ENCODE peak calls at places on chromosomes 7 and 10, in nine cellular contexts. G, W, J, D, X, I, S, R and F are unnamed samples.

GRCh38 chr7:24199978-24200377 is 84.0 kb upstream of the NPY start:
- DNase-seq in S (no peak), G (no peak), D (no peak), X (no peak), W (no peak), I (no peak), R (no peak), J (no peak), F (no peak)

GRCh38 chr10:72260588-72261322 is 13.0 kb upstream of the DDIT4 start:
- DNase-seq in D (peak), J (peak), X (peak), I (peak), G (peak), S (peak), W (peak), R (peak), F (peak)

GRCh38 chr7:154255324-154255723 is 203.1 kb downstream of the DPP6 start:
- DNase-seq in I (no peak), W (no peak), S (no peak), X (no peak), J (no peak), D (no peak), G (no peak), R (no peak), F (no peak)

GRCh38 chr7:42292991-42293521 is 56.0 kb upstream of the GLI3 start:
- DNase-seq in G (peak), X (no peak), D (no peak), J (peak), I (no peak), S (no peak), W (no peak), R (no peak), F (no peak)

GRCh38 chr7:7438851-7439250 is 96.8 kb downstream of the COL28A1 start:
- DNase-seq in R (peak), W (no peak), J (no peak), D (no peak), S (peak), I (no peak), G (no peak), X (no peak), F (peak)

GRCh38 chr10:110008518-110009339 is 945 bp downstream of the ADD3 start:
- DNase-seq in J (peak), I (peak), G (peak), S (no peak), D (peak), X (peak), R (peak), W (peak), F (no peak)

GRCh38 chr7:99894738-99895137 is 17.9 kb upstream of the OR2AE1 start:
- DNase-seq in W (no peak), X (no peak), R (no peak), S (no peak), G (no peak), D (no peak), J (no peak), I (no peak), F (no peak)

GRCh38 chr10:75272896-75273295 is 37.1 kb upstream of the COMTD1 start:
- DNase-seq in R (no peak), D (no peak), I (no peak), S (no peak), G (peak), X (no peak), W (no peak), J (no peak), F (no peak)

GRCh38 chr7:23520582-23520981 is 11.2 kb downstream of the TRA2A start:
- DNase-seq in I (no peak), J (no peak), S (no peak), W (no peak), X (no peak), D (no peak), G (no peak), R (peak), F (no peak)

GRCh38 chr7:30321992-30322637 is 37.7 kb downstream of the ZNRF2 start:
- DNase-seq in J (no peak), G (no peak), D (no peak), W (no peak), I (peak), X (no peak), R (peak), S (no peak), F (peak)

GRCh38 chr10:121608669-121609190 is 10.5 kb upstream of the FGFR2 start:
- DNase-seq in X (peak), S (no peak), R (peak), J (peak), W (peak), G (peak), D (no peak), I (no peak), F (no peak)

GRCh38 chr7:102444961-102445673 is 11.7 kb downstream of the ORAI2 start:
- DNase-seq in J (no peak), G (no peak), W (no peak), S (no peak), D (no peak), X (no peak), R (no peak), I (no peak), F (no peak)

GRCh38 chr7:97770845-97771244 is 39.0 kb downstream of the TAC1 start:
- DNase-seq in G (no peak), R (no peak), J (no peak), D (no peak), W (no peak), I (no peak), X (no peak), S (no peak), F (no peak)

GRCh38 chr7:75888464-75889222 is 9.8 kb downstream of the RHBDD2 start:
- DNase-seq in S (no peak), G (no peak), W (no peak), I (no peak), D (no peak), X (peak), J (peak), R (no peak), F (no peak)

GRCh38 chr7:66939325-66939724 is 18.3 kb downstream of the TMEM248 start:
- DNase-seq in G (no peak), J (no peak), I (no peak), S (no peak), X (no peak), D (no peak), W (no peak), R (no peak), F (no peak)

GRCh38 chr10:74916283-74916682 is 89.9 kb downstream of the KAT6B start:
- DNase-seq in W (no peak), J (no peak), D (no peak), X (no peak), R (no peak), I (no peak), G (no peak), S (no peak), F (no peak)

GRCh38 chr7:155356323-155357105 is 58.8 kb downstream of the INSIG1 start:
- DNase-seq in X (no peak), G (peak), J (peak), W (peak), D (no peak), I (no peak), R (peak), S (peak), F (no peak)

GRCh38 chr7:158023563-158024350 is 563.9 kb downstream of the PTPRN2 start:
- DNase-seq in W (no peak), J (no peak), G (no peak), R (no peak), D (no peak), S (no peak), I (no peak), X (no peak), F (no peak)

DNA sequence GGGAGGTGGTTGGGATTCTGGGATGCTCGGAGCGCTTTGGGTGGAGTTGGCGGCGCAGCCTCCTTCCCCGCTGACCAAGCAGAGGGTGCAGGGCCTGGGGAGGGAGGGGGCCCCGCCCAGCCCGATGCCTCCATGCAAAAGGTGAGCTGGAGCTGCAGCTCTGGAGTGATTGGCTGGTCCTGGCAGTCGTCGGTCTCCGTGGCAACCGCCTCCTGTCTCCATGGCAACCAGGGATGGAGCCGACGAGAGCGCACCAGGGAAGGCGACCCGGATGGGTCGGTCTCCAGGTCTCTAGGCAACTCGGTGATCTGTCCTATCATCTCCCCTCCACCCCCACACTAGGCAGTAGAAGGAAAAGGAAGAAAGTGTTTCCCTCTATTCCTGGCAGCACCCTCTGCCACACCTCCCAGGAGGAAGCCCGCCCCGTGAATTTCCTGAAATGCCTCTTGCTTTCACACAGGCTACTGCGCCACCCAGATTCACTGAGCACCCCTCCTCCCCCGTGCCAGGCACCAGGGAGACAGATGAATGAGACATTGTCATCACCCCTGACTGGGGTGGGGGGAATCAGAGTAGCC is 634 bp upstream of the NACAD start:
- DNase-seq in D (peak), W (peak), I (peak), G (peak), X (peak), S (peak), J (no peak), R (peak), F (peak)
- H3K4me3 ChIP-seq in D (peak), W (peak), I (peak), G (peak), X (no peak), S (peak), J (peak), R (no peak), F (peak)

GRCh38 chr10:125161570-125162139 is 1.3 kb upstream of the CTBP2 start:
- DNase-seq in X (no peak), S (no peak), W (peak), J (peak), I (no peak), D (no peak), G (no peak), R (no peak), F (peak)
- TF ChIP-seq CTCF in X (peak), S (no peak), W (no peak), J (peak), I (peak), D (no peak), G (no peak), R (peak), F (no peak)

GRCh38 chr10:3071405-3072198 is 4.3 kb downstream of the PFKP start:
- DNase-seq in G (no peak), X (no peak), W (no peak), S (peak), J (no peak), D (no peak), I (no peak), R (peak), F (peak)

GRCh38 chr10:3067859-3068179 is 471 bp downstream of the PFKP start:
- DNase-seq in I (no peak), D (no peak), S (no peak), R (no peak), W (no peak), J (no peak), G (no peak), X (no peak), F (no peak)

GRCh38 chr10:3068201-3068967 is 1.0 kb downstream of the PFKP start:
- DNase-seq in D (no peak), I (peak), R (peak), S (peak), G (peak), J (peak), W (peak), X (peak), F (peak)

GRCh38 chr10:3068968-3069737 is 1.8 kb downstream of the PFKP start:
- DNase-seq in I (no peak), D (no peak), X (peak), G (no peak), S (no peak), R (peak), J (no peak), W (peak), F (no peak)

DNA sequence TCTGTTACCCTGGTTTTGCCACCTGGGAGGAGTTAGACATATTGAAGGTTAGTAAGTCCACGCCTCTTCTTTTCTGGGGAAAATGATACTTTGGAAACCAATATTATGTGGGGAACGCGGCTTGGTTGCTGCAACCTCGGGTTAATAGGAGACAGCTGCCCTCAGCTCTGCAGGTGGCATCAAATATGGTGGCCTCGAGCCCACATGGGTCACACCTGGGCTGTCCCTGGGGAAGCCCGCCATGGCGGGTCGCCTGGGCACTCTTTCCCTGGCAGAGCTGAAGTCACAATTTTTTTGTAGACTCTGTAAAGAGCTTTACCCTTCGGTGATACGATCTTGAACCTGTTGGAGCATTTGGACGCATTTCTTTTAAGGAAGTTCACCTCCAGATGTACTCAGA is 2.5 kb downstream of the PFKP start:
- DNase-seq in D (no peak), G (no peak), W (no peak), J (no peak), S (no peak), R (peak), X (no peak), I (no peak), F (no peak)
- H3K4me3 ChIP-seq in D (no peak), G (no peak), W (peak), J (no peak), S (peak), R (peak), X (no peak), I (no peak), F (peak)

GRCh38 chr7:70588151-70588550 is 543.8 kb upstream of the GALNT17 start:
- DNase-seq in D (no peak), X (no peak), R (no peak), W (no peak), G (no peak), S (no peak), I (no peak), J (no peak), F (no peak)
- TF ChIP-seq CTCF in D (no peak), X (no peak), R (no peak), W (no peak), G (no peak), S (no peak), I (no peak), J (no peak), F (no peak)

DNA sequence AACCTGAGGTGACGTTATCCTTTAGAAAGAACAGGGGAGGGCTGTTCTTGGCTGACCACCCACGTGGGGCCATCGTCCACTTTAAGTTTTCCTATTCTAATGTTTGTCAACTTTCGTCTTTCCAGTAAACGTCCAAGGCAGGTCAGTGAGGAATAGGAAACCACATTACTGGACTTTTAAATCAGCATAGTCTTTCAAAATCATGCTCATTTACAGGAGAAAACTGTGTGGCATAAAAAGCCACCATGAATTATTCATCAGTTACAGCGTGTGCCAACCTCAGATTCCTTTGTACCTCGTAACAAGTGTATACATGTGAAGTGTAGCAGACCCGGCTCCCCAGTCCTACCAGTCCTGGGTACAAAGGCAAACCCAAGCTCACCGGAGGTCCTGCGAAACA is 25.1 kb upstream of the ABLIM1 start:
- DNase-seq in I (no peak), W (no peak), D (no peak), R (no peak), G (no peak), S (no peak), J (no peak), X (no peak), F (no peak)
- H3K4me3 ChIP-seq in I (no peak), W (no peak), D (no peak), R (no peak), G (no peak), S (no peak), J (peak), X (no peak), F (no peak)

DNA sequence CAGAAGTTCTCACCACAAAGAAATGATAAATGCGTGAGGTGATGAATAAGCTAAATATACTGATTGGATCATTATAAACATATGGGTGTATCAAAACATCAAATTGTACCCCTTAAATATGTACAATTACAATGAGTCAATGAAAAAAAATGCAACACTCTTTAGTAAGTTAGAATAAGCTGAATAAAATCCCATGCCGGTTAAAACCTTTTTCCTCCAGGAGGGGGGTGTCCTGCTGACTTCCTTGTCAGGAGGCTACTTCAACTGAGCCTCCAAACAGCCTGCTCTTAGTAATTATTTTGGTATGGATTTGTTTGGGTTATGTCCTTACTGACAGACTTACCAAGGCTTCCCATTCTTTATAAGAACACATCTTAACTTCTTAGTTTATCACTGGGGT is 649.1 kb downstream of the INHBA start:
- DNase-seq in D (no peak), S (no peak), X (no peak), G (no peak), J (no peak), R (no peak), W (no peak), I (no peak), F (peak)
- TF ChIP-seq CTCF in D (no peak), S (peak), X (no peak), G (no peak), J (no peak), R (no peak), W (no peak), I (no peak), F (peak)

GRCh38 chr10:93703841-93704240 is 1.4 kb upstream of the FRA10AC1 start:
- DNase-seq in G (no peak), J (no peak), X (no peak), D (no peak), R (no peak), I (no peak), W (no peak), S (no peak), F (no peak)
- H3K4me3 ChIP-seq in G (no peak), J (peak), X (no peak), D (no peak), R (no peak), I (no peak), W (no peak), S (no peak), F (no peak)